ENCODE peak calls at places on chromosomes 4 and X, in four cellular contexts. X is upper lobe of right lung, U is mammary epithelial cell, T is cardiac fibroblast. O is an unnamed sample.

GRCh38 chr4:43564601-43565000 is 672.1 kb downstream of the GRXCR1 start:
- DNase-seq in X (no peak), U (no peak), T (no peak), O (no peak)

GRCh38 chr4:149521611-149522010 is 294.0 kb downstream of the IQCM start:
- DNase-seq in X (no peak), U (no peak), T (no peak), O (no peak)

GRCh38 chrX:47564438-47565085 is 3.6 kb downstream of the ARAF start:
- DNase-seq in X (no peak), U (no peak), T (no peak), O (no peak)

GRCh38 chr4:153467897-153468262 is 1.7 kb downstream of the TMEM131L start:
- DNase-seq in X (no peak), U (no peak), T (peak), O (no peak)

GRCh38 chr4:119130365-119131065 is 5.1 kb upstream of the MYOZ2 start:
- DNase-seq in X (no peak), U (no peak), T (peak), O (no peak)

GRCh38 chr4:113659127-113659526 is 102.4 kb downstream of the CAMK2D start:
- DNase-seq in X (no peak), U (no peak), T (no peak), O (no peak)

GRCh38 chrX:29531336-29531735 is 684.0 kb upstream of the MAGEB2 start:
- DNase-seq in X (no peak), U (no peak), T (no peak), O (no peak)

GRCh38 chr4:7189066-7189465 is 3.3 kb upstream of the SORCS2 start:
- DNase-seq in X (peak), U (no peak), T (no peak), O (no peak)

GRCh38 chrX:102712216-102712966 is at the start of gene GPRASP2:
- DNase-seq in X (peak), U (peak), T (peak), O (no peak)

GRCh38 chr4:78558421-78558820 is 6.9 kb downstream of the ANXA3 start:
- DNase-seq in X (no peak), U (peak), T (peak), O (no peak)

GRCh38 chr4:40840255-40840984 is 90.7 kb downstream of the NSUN7 start:
- DNase-seq in X (no peak), U (no peak), T (no peak), O (no peak)

GRCh38 chr4:126995235-126995634 is 637.5 kb upstream of the INTU start:
- DNase-seq in X (no peak), U (no peak), T (no peak), O (no peak)

GRCh38 chr4:53196195-53196641 is 169.6 kb downstream of the SCFD2 start:
- DNase-seq in X (no peak), U (no peak), T (no peak), O (no peak)

GRCh38 chr4:79913581-79913980 is 159.4 kb downstream of the ANTXR2 start:
- DNase-seq in X (no peak), U (peak), T (peak), O (peak)

GRCh38 chr4:151426513-151426912 is 17.5 kb downstream of the FHIP1A start:
- DNase-seq in X (no peak), U (no peak), T (no peak), O (no peak)

GRCh38 chr4:96149911-96150310 is 310.0 kb downstream of the PDHA2 start:
- DNase-seq in X (no peak), U (no peak), T (peak), O (no peak)

GRCh38 chr4:81771721-81772120 is 300.0 kb upstream of the RASGEF1B start:
- DNase-seq in X (no peak), U (no peak), T (no peak), O (no peak)

GRCh38 chrX:11244641-11245040 is 48.6 kb upstream of the AMELX start:
- DNase-seq in X (no peak), U (peak), T (peak), O (no peak)

GRCh38 chr4:27048350-27049100 is 187.9 kb downstream of the STIM2 start:
- DNase-seq in X (no peak), U (peak), T (peak), O (no peak)

GRCh38 chrX:45295587-45295986 is 94.9 kb upstream of the DIPK2B start:
- DNase-seq in X (no peak), U (peak), T (peak), O (no peak)

GRCh38 chrX:154486396-154487207 is at the start of gene UBL4A:
- DNase-seq in X (peak), U (peak), T (peak), O (no peak)

GRCh38 chr4:13511101-13511500 is 27.0 kb upstream of the RAB28 start:
- DNase-seq in X (no peak), U (no peak), T (no peak), O (no peak)

GRCh38 chrX:104668550-104668949 is 102.6 kb downstream of the IL1RAPL2 start:
- DNase-seq in X (no peak), U (peak), T (peak), O (no peak)
- TF ChIP-seq CTCF in X (peak), U (no peak), T (no peak), O (no peak)

GRCh38 chr4:726235-726787 is 20.7 kb downstream of the PCGF3 start:
- DNase-seq in X (no peak), U (no peak), T (peak), O (no peak)
- H3K4me3 ChIP-seq in X (no peak), U (no peak), T (peak), O (no peak)

DNA sequence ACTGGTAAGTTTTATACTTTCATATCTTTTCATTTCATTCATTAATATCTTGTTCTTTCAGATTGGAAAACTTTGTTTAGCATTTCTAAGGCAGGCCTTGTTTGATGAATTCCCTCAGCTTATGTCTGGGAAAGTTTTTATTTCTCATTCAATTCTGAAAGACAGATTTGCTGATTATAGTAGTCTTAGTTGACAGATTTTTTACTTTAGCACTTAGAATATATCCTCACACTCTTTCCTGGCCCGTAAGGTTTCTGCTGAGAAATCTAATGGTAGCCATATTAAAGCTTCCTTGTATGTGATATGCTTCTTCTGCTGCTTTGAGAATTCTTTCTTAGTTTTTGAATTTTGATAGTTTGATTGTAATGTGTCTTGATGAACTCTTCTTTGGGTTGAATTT is 296.6 kb downstream of the CHIC1 start:
- DNase-seq in X (no peak), U (no peak), T (no peak), O (no peak)
- TF ChIP-seq CTCF in X (no peak), U (no peak), T (no peak), O (no peak)

GRCh38 chrX:40151211-40152172 is 53.7 kb upstream of the BCOR start:
- DNase-seq in X (peak), U (no peak), T (no peak), O (no peak)
- H3K4me3 ChIP-seq in X (no peak), U (no peak), T (no peak), O (no peak)

GRCh38 chr4:14834382-14834781 is 167.9 kb upstream of the CPEB2 start:
- DNase-seq in X (no peak), U (no peak), T (no peak), O (no peak)

GRCh38 chr4:14835708-14836107 is 166.6 kb upstream of the CPEB2 start:
- DNase-seq in X (no peak), U (no peak), T (no peak), O (no peak)

GRCh38 chr4:14841801-14842748 is 160.2 kb upstream of the CPEB2 start:
- DNase-seq in X (peak), U (peak), T (peak), O (no peak)

GRCh38 chr4:14835288-14835687 is 167.0 kb upstream of the CPEB2 start:
- DNase-seq in X (no peak), U (no peak), T (no peak), O (no peak)

DNA sequence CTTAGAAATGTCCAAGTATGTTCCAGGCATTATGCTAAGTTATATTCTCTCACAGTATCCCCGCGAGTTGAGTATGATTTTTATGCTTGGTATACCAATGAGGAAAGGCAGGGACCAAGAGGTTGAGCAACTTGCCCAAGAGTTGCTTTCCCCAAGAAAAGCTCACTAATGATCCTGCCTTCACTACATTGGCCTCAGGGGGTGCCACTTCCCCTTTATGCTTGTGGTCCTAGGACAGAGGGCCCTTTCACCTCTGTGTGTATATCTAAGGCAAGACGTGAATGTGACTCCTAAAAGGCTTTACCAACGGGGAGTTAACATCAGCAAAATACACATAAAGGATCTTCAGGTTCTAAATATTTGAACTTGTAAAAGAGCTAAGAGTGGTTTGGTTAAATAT is 164.4 kb upstream of the CPEB2 start:
- DNase-seq in X (no peak), U (no peak), T (no peak), O (no peak)
- TF ChIP-seq CTCF in X (peak), U (no peak), T (no peak), O (no peak)

GRCh38 chr4:98685225-98686045 is 27.0 kb upstream of the TSPAN5 start:
- DNase-seq in X (no peak), U (no peak), T (no peak), O (no peak)
- H3K4me3 ChIP-seq in X (no peak), U (no peak), T (no peak), O (no peak)

GRCh38 chrX:38206036-38206435 is 14.6 kb downstream of the SRPX start:
- DNase-seq in X (no peak), U (no peak), T (peak), O (no peak)
- TF ChIP-seq CTCF in X (no peak), U (no peak), T (peak), O (no peak)

DNA sequence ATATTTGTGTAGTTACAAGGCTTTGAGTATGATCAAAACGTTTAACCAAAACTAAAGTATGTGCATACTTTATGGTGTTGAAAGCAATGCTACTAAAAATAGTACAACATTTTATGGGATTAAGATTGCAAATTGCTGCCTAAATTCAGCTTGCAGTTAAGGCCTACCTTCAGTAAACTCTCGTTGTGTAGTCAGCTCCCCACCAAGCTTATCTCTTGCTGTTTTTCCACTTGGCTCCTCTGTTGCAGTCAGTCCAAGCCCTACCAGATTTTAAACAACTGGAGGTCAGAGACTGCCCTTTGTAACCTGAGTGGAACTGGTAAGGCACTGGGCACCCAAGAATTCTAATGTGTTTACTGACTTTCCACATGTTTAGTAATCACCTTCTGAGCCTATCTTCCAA is 25.7 kb downstream of the AFF1 start:
- DNase-seq in X (no peak), U (no peak), T (no peak), O (no peak)
- H3K4me3 ChIP-seq in X (no peak), U (no peak), T (no peak), O (no peak)